ENCODE peak calls at places on chromosomes 7 and 10, in eight cellular contexts. L is transverse colon, G is esophagus muscularis mucosa, E is body of pancreas, K is hepatocyte, O is PC-3, Y is thoracic aorta, S is H1. I is an unnamed sample. For H3K4me1, the result is how much of the 10 kb centered on the place peaks cover.

GRCh38 chr10:132113766-132114365 is 48.1 kb downstream of the JAKMIP3 start:
- DNase-seq in L (no peak), G (no peak), E (no peak), K (no peak), O (no peak), Y (no peak), S (no peak), I (no peak)

GRCh38 chr10:131773989-131774343 is 126.8 kb upstream of the PPP2R2D start:
- DNase-seq in L (no peak), G (no peak), E (no peak), K (no peak), O (no peak), Y (no peak), S (no peak), I (no peak)

GRCh38 chr10:12941966-12942365 is 59.5 kb downstream of the CCDC3 start:
- DNase-seq in L (no peak), G (no peak), E (no peak), K (no peak), O (no peak), Y (no peak), S (no peak), I (no peak)

GRCh38 chr7:117830422-117830954 is 42.8 kb downstream of the CTTNBP2 start:
- DNase-seq in L (peak), G (no peak), E (no peak), K (no peak), O (no peak), Y (no peak), S (no peak), I (peak)

GRCh38 chr7:29207469-29207868 is 12.9 kb downstream of the CHN2 start:
- DNase-seq in L (no peak), G (no peak), E (no peak), K (no peak), O (peak), Y (no peak), S (no peak), I (no peak)

GRCh38 chr7:70027864-70028263 is 429.6 kb downstream of the AUTS2 start:
- DNase-seq in L (no peak), G (no peak), E (no peak), K (no peak), O (no peak), Y (no peak), S (no peak), I (no peak)

GRCh38 chr7:107219563-107220244 is 50.9 kb downstream of the HBP1 start:
- DNase-seq in L (no peak), G (no peak), E (no peak), K (no peak), O (no peak), Y (no peak), S (no peak), I (no peak)

GRCh38 chr10:44961931-44962750 is 2.5 kb downstream of the RASSF4 start:
- DNase-seq in L (no peak), G (no peak), E (peak), K (no peak), O (no peak), Y (no peak), S (no peak), I (no peak)

GRCh38 chr7:68691261-68692216 is 906.7 kb upstream of the AUTS2 start:
- DNase-seq in L (no peak), G (no peak), E (no peak), K (peak), O (no peak), Y (no peak), S (no peak), I (no peak)

GRCh38 chr7:138328215-138328614 is 131.8 kb upstream of the TRIM24 start:
- DNase-seq in L (no peak), G (no peak), E (no peak), K (no peak), O (no peak), Y (no peak), S (no peak), I (peak)

GRCh38 chr10:53006663-53007610 is 234.4 kb upstream of the MBL2 start:
- DNase-seq in L (no peak), G (no peak), E (no peak), K (peak), O (no peak), Y (no peak), S (no peak), I (no peak)

GRCh38 chr7:139844779-139845442 is 15.8 kb downstream of the TBXAS1 start:
- DNase-seq in L (peak), G (no peak), E (peak), K (peak), O (peak), Y (no peak), S (no peak), I (no peak)
- H3K4me1 ChIP-seq in L (under half), G (under half), E (under half), K (under half), O (under half), Y (under half), S (under half), I (under half)

GRCh38 chr10:23359692-23360380 is 15.2 kb upstream of the C10orf67 start:
- DNase-seq in L (no peak), G (no peak), E (no peak), K (no peak), O (no peak), Y (no peak), S (no peak), I (no peak)

GRCh38 chr10:23354630-23355343 is 10.2 kb upstream of the C10orf67 start:
- DNase-seq in L (no peak), G (no peak), E (no peak), K (peak), O (no peak), Y (no peak), S (no peak), I (no peak)

GRCh38 chr10:23362069-23362830 is 17.7 kb upstream of the C10orf67 start:
- DNase-seq in L (no peak), G (no peak), E (no peak), K (no peak), O (no peak), Y (no peak), S (no peak), I (no peak)

GRCh38 chr10:23361665-23362064 is 17.1 kb upstream of the C10orf67 start:
- DNase-seq in L (no peak), G (no peak), E (no peak), K (no peak), O (no peak), Y (no peak), S (no peak), I (no peak)

GRCh38 chr10:23358357-23358756 is 13.8 kb upstream of the C10orf67 start:
- DNase-seq in L (no peak), G (no peak), E (no peak), K (no peak), O (no peak), Y (no peak), S (no peak), I (no peak)
- TF ChIP-seq CTCF in L (no peak), G (no peak), E (no peak), K (no peak), O (no peak), Y (no peak), S (peak), I (no peak)

DNA sequence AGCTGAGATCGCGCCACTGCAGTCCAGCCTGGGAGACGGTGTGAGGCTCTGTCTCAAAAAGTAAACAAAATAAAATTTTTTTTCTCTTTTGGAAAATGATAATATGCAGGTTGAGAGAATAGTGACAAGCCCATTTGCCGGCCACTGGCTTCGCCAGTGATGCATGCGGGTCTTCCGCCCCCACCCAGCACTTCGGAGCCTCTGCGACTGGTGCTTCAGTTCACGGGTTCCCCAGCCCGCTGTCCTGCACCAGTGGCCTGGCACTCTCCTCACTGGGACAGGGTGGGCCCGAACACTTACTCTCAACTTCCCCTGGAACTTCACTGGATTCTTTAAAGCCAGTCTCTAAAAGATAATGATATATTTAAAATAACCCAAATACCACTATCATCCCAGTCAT is 2.7 kb downstream of the SUN1 start:
- DNase-seq in L (no peak), G (no peak), E (no peak), K (no peak), O (no peak), Y (no peak), S (no peak), I (no peak)
- H3K4me1 ChIP-seq in L (half or more), G (half or more), E (under half), K (under half), O (half or more), Y (under half), S (under half), I (under half)

DNA sequence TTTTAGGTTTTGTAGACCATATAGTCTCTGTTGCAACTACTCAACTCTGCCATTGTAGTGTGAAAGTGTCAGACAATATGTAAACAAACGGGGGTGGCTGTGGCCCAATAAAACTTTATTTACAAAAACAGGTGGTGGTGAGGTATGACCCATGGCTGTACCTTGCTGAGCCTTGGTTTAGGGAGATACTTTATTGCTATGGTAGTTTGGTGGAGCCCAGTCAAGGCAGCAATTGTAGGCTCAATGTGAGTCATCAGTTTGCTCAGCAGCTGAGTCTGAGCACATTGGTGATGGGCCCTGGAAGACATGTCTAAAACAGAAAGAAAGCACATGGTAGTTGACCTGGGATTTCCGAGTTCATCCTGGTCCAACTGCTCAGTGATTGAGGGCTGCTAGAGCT is 242.5 kb downstream of the REEP3 start:
- DNase-seq in L (no peak), G (no peak), E (no peak), K (no peak), O (peak), Y (no peak), S (no peak), I (no peak)
- TF ChIP-seq CTCF in L (no peak), G (no peak), E (no peak), K (no peak), O (no peak), Y (no peak), S (no peak), I (no peak)

DNA sequence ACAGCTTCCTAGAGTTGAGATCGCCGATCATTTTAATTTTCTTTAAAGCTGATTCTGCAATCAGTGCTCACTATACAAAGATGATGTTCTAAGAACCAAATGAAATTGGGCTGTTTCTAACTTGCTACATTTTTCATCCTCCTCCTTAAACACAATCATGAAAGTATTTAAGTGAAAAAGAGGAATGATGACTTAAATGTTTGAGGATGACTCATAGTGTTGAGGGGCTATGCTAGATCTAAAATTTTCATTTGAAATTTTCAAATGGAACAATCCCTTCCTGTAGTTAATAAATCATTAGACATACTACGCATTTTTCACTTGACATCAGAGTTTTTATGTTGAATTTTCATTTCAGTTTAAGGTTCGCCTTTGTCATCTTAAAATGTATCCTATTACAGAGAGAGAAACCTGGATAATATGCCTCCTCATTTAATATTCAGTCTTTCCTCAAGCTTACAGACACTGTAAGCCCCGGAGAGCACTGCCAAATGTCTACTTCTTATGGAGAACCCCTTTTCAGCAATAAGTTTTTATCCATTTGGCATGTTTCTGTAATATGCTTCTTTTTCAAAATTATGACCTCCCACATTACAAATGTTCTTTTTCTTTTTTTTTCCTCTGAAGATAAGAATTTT is 499.6 kb downstream of the MAGI2 start:
- DNase-seq in L (no peak), G (no peak), E (no peak), K (no peak), O (no peak), Y (no peak), S (no peak), I (no peak)
- H3K4me1 ChIP-seq in L (under half), G (under half), E (under half), K (under half), O (under half), Y (under half), S (under half), I (under half)

GRCh38 chr7:94174956-94175355 is 170.8 kb upstream of the BET1 start:
- DNase-seq in L (no peak), G (no peak), E (no peak), K (no peak), O (no peak), Y (no peak), S (no peak), I (no peak)

GRCh38 chr7:94177441-94177840 is 173.3 kb upstream of the BET1 start:
- DNase-seq in L (no peak), G (no peak), E (no peak), K (no peak), O (no peak), Y (no peak), S (no peak), I (no peak)

GRCh38 chr7:94178247-94178646 is 174.1 kb upstream of the BET1 start:
- DNase-seq in L (no peak), G (no peak), E (no peak), K (no peak), O (no peak), Y (no peak), S (no peak), I (no peak)

GRCh38 chr7:94174375-94174774 is 170.2 kb upstream of the BET1 start:
- DNase-seq in L (no peak), G (no peak), E (no peak), K (no peak), O (no peak), Y (no peak), S (no peak), I (no peak)

DNA sequence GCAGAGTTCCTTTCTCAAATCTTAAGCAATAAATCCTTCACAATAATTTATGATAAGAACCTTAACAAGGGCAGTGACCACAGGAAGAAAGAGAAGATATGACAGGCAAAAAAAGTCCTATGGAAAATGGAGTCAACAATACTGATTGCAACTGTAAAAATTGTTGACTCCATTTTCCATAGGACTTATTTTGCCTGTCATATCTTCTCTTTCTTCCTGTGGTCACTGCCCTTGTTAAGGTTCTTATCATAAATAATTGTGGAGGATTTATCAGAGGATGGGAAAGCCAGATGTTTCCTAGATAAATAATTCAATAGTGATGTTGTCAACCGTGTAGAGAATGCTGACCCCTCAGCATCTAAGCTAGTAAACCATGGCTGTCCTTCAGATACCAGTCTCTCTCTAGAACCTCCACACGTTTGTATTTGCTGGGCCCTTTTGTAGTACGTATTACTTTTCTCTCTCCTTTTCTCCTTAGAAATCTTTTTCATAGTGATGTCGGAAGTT is 172.6 kb upstream of the BET1 start:
- DNase-seq in L (no peak), G (no peak), E (no peak), K (no peak), O (no peak), Y (no peak), S (no peak), I (no peak)
- TF ChIP-seq CTCF in L (no peak), G (no peak), E (no peak), K (no peak), O (no peak), Y (no peak), S (no peak), I (no peak)

GRCh38 chr7:42224391-42225003 is 12.5 kb downstream of the GLI3 start:
- DNase-seq in L (no peak), G (no peak), E (no peak), K (no peak), O (no peak), Y (no peak), S (no peak), I (no peak)

GRCh38 chr7:42227931-42228591 is 8.9 kb downstream of the GLI3 start:
- DNase-seq in L (peak), G (no peak), E (no peak), K (peak), O (no peak), Y (no peak), S (no peak), I (peak)

GRCh38 chr7:42222891-42223290 is 14.1 kb downstream of the GLI3 start:
- DNase-seq in L (peak), G (no peak), E (no peak), K (no peak), O (no peak), Y (no peak), S (no peak), I (no peak)

GRCh38 chr7:42227523-42227922 is 9.5 kb downstream of the GLI3 start:
- DNase-seq in L (no peak), G (no peak), E (no peak), K (no peak), O (no peak), Y (no peak), S (no peak), I (no peak)

DNA sequence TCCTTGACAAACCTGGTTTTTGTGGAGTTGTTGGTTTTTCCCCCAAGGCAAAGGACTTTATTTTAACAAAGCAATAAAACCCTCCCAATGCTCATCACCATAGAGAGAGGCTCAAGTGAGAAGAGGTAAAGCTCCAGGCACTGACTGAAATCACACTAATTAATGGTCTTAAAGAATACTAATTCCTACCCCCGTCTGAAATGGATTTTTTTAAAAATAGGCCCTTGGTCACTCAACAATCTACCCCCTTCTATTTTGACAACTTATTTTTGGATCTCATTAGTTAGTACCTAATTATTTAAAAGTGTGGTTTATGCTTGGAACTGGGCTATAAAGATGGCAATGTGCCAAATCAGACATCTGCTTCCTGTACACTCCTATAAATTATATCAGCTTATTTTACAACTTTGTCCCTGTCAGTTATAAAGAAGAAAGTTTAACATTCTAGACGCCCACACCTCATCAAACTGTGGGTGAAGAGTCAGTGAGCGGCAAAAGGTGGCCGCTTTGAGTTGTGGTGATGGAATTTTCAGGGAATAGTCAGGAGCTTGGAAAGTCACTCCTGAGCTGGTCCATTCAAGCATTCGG is 10.6 kb downstream of the GLI3 start:
- DNase-seq in L (no peak), G (no peak), E (no peak), K (no peak), O (no peak), Y (no peak), S (no peak), I (no peak)
- H3K4me1 ChIP-seq in L (under half), G (under half), E (under half), K (under half), O (under half), Y (under half), S (under half), I (under half)

DNA sequence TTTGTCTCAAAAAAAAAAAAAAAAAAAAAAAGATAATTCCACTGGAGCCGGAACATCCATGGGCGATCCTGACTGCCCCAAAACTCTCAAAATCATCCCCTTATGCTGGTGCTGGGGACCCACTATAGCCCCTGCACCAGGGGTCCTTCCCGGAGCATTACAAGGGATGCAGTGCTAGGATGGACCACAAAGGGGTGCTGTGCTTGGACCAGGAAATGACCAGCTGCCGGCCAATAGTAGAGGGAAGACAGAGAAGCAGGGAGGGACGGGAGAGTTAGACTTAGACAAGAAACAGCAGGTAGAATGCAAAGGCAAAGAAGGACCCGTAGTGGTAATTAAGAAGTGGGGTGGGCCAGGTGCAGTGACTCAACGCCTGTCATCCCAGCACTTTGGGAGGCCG is 40.5 kb downstream of the RCC1L start:
- DNase-seq in L (no peak), G (no peak), E (no peak), K (no peak), O (no peak), Y (no peak), S (peak), I (no peak)
- TF ChIP-seq CTCF in L (no peak), G (no peak), E (no peak), K (peak), O (no peak), Y (no peak), S (peak), I (no peak)